ENCODE peak calls at places on chromosomes 4 and X, in five cellular contexts. B is WTC11, J is HepG2, O is A549, M is K562. S is an unnamed sample.

GRCh38 chr4:150211821-150212445 is 133.7 kb downstream of the DCLK2 start:
- DNase-seq in B (no peak), J (no peak), O (no peak), M (no peak), S (no peak)

GRCh38 chr4:146256328-146256727 is 42.0 kb downstream of the REELD1 start:
- DNase-seq in B (no peak), J (no peak), O (no peak), M (no peak), S (no peak)

GRCh38 chr4:94583938-94584641 is 132.3 kb downstream of the PDLIM5 start:
- DNase-seq in B (no peak), J (no peak), O (no peak), M (no peak), S (no peak)

GRCh38 chrX:10414872-10415703 is 205.3 kb downstream of the MID1 start:
- DNase-seq in B (no peak), J (no peak), O (no peak), M (no peak), S (no peak)

GRCh38 chrX:72107841-72108590 is 23.7 kb downstream of the RTL5 start:
- DNase-seq in B (no peak), J (no peak), O (no peak), M (no peak), S (no peak)

GRCh38 chrX:13389501-13389900 is 69.6 kb upstream of the ATXN3L start:
- DNase-seq in B (no peak), J (no peak), O (no peak), M (no peak), S (no peak)

GRCh38 chr4:131609039-131609438 is 1540.1 kb upstream of the PCDH10 start:
- DNase-seq in B (no peak), J (no peak), O (no peak), M (no peak), S (no peak)

GRCh38 chr4:9875516-9875915 is 94.1 kb downstream of the DRD5 start:
- DNase-seq in B (no peak), J (no peak), O (no peak), M (no peak), S (no peak)

GRCh38 chr4:101695176-101695575 is 95.4 kb upstream of the BANK1 start:
- DNase-seq in B (no peak), J (no peak), O (no peak), M (no peak), S (no peak)

DNA sequence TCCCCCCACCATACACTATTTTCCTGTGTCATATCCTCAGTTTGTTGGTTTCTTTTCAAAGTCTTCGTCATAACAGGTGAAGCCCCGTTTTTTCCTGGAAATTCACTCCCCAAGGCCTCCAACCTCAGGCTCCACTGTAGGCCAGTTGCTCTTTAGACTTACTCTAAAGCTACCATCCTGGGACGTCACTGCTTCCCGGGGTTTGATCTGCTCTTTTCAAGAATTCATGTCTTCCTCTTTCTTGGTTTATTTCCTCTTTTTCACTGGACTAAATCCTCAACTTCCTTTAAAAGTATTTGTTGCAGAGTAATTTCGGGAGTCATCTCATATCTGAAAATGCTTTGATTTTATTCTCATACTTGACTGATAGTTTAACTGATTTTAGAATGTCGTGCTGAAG is 6.5 kb upstream of the SERTM2 start:
- DNase-seq in B (no peak), J (no peak), O (no peak), M (no peak), S (no peak)
- TF ChIP-seq ESRRA in B (no peak), J (no peak), O (no peak), M (no peak), S (no peak)

DNA sequence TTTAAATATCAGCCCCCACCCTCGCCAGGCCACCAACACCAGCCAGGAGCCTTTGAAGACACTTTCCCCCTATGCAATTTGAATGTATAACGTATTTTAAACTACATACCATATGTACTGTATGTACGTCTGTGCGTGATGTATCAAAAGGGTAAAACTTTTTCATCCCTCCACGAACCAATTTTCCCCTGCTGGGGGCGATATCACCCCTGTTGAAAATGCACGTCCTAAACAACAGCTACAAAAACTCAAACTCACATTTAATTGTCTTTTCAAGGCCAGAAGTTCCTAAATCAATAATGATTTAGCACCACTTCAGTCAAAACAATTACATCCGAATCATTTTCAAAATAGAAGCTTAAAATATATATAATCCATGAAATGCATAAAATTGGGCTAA is 1.4 kb downstream of the VEGFD start:
- DNase-seq in B (no peak), J (no peak), O (no peak), M (peak), S (no peak)
- TF ChIP-seq ESRRA in B (no peak), J (no peak), O (no peak), M (no peak), S (no peak)

GRCh38 chrX:3465017-3465416 is 118.6 kb upstream of the MXRA5 start:
- DNase-seq in B (no peak), J (no peak), O (no peak), M (no peak), S (no peak)

GRCh38 chrX:3461824-3462508 is 115.5 kb upstream of the MXRA5 start:
- DNase-seq in B (no peak), J (no peak), O (no peak), M (no peak), S (peak)
- TF ChIP-seq ESRRA in B (no peak), J (no peak), O (no peak), M (no peak), S (no peak)

GRCh38 chr4:176925962-176926361 is 133.2 kb upstream of the VEGFC start:
- DNase-seq in B (no peak), J (no peak), O (no peak), M (no peak), S (no peak)

GRCh38 chr4:176924238-176924637 is 131.5 kb upstream of the VEGFC start:
- DNase-seq in B (no peak), J (no peak), O (no peak), M (no peak), S (no peak)

GRCh38 chr4:176927117-176927516 is 134.4 kb upstream of the VEGFC start:
- DNase-seq in B (no peak), J (no peak), O (no peak), M (no peak), S (no peak)

GRCh38 chr4:176927664-176928063 is 134.9 kb upstream of the VEGFC start:
- DNase-seq in B (no peak), J (no peak), O (peak), M (no peak), S (no peak)
- TF ChIP-seq ESRRA in B (no peak), J (no peak), O (no peak), M (no peak), S (no peak)

GRCh38 chr4:112130903-112131302 is 14.4 kb upstream of the FAM241A start:
- DNase-seq in B (peak), J (no peak), O (no peak), M (no peak), S (no peak)
- TF ChIP-seq ESRRA in B (no peak), J (no peak), O (no peak), M (no peak), S (no peak)

DNA sequence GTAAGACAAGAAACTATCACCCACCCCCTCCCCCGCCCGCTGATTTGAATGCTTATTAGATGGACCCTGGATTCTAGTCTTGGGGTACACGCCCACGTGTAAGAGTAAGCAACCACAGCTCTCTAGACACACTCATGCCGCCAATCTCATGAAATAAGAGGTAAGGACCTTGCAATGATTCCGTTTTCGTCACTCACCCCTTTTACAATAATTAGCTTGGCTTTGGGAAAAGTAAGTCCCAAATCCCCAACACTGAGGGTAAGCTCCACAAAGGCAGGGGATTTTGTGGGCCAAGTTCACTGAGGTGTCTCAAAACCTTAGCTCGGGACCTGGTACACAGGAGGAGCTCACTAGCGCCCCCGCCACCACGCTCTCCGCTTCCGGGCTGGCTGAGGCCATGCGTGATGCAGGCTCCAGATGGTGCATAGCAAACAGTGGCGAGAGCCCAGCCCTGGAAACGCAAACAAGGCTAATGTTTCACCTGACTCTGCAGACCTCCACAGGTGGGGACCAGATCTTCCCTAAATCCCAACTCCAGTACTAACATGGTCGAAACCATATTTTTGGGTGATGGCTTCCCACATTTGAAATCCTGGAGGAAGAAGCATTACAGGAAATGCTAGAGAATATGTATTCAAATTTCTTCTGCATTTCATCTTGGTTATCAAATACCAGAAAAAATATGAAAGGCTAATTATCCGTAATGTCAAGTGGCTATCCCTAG is 4.1 kb downstream of the PLAC8 start:
- DNase-seq in B (peak), J (peak), O (peak), M (peak), S (peak)
- TF ChIP-seq ESRRA in B (no peak), J (no peak), O (no peak), M (no peak), S (no peak)

GRCh38 chr4:73734405-73735070 is 5.8 kb upstream of the CXCL8 start:
- DNase-seq in B (no peak), J (no peak), O (no peak), M (no peak), S (no peak)

GRCh38 chr4:73732759-73733431 is 7.5 kb upstream of the CXCL8 start:
- DNase-seq in B (no peak), J (no peak), O (no peak), M (no peak), S (no peak)

GRCh38 chr4:73731968-73732610 is 8.3 kb upstream of the CXCL8 start:
- DNase-seq in B (no peak), J (no peak), O (no peak), M (no peak), S (no peak)

GRCh38 chr4:73730854-73731253 is 9.5 kb upstream of the CXCL8 start:
- DNase-seq in B (no peak), J (no peak), O (no peak), M (no peak), S (no peak)

GRCh38 chr4:73735231-73735630 is 5.1 kb upstream of the CXCL8 start:
- DNase-seq in B (no peak), J (no peak), O (no peak), M (peak), S (peak)
- TF ChIP-seq ESRRA in B (no peak), J (no peak), O (no peak), M (no peak), S (no peak)

GRCh38 chr4:144715230-144715629 is 69.3 kb downstream of the HHIP start:
- DNase-seq in B (no peak), J (no peak), O (no peak), M (no peak), S (peak)
- TF ChIP-seq ESRRA in B (no peak), J (no peak), O (no peak), M (no peak), S (no peak)

S was measured in GM12878.